ENCODE peak calls at places on chromosomes 11 and 22, in five cellular contexts. I is mesendoderm, F is neuronal stem cell, S is H1, Q is IMR-90. G is an unnamed sample.

GRCh38 chr11:44417756-44418437 is 108.0 kb upstream of the ALX4 start:
- DNase-seq in I (no peak), F (no peak), S (no peak), Q (no peak), G (no peak)

GRCh38 chr11:111775024-111775710 is 9.0 kb upstream of the PPP2R1B start:
- DNase-seq in I (no peak), F (no peak), S (no peak), Q (peak), G (no peak)

GRCh38 chr11:130070829-130071205 is 1.1 kb downstream of the APLP2 start:
- DNase-seq in I (peak), F (no peak), S (no peak), Q (peak), G (peak)

GRCh38 chr11:125871391-125872137 is 15.9 kb upstream of the HYLS1 start:
- DNase-seq in I (peak), F (no peak), S (peak), Q (peak), G (peak)

GRCh38 chr11:86275493-86276370 is 26.3 kb upstream of the HIKESHI start:
- DNase-seq in I (no peak), F (no peak), S (no peak), Q (no peak), G (no peak)

GRCh38 chr11:9759519-9760179 is 95.8 kb downstream of the SWAP70 start:
- DNase-seq in I (no peak), F (no peak), S (no peak), Q (peak), G (peak)

GRCh38 chr11:33375688-33376311 is 118.6 kb downstream of the HIPK3 start:
- DNase-seq in I (peak), F (peak), S (peak), Q (peak), G (peak)

GRCh38 chr11:57647960-57648776 is 1.5 kb downstream of the YPEL4 start:
- DNase-seq in I (peak), F (no peak), S (peak), Q (no peak), G (peak)

GRCh38 chr11:12329797-12330196 is 47.6 kb upstream of the PARVA start:
- DNase-seq in I (no peak), F (no peak), S (no peak), Q (no peak), G (no peak)

GRCh38 chr11:60315866-60316265 is 11.2 kb upstream of the MS4A6E start:
- DNase-seq in I (no peak), F (peak), S (no peak), Q (no peak), G (no peak)

GRCh38 chr11:16863382-16863781 is 124.9 kb downstream of the C11orf58 start:
- DNase-seq in I (no peak), F (no peak), S (no peak), Q (no peak), G (no peak)

GRCh38 chr11:46238078-46238966 is 39.1 kb upstream of the CREB3L1 start:
- DNase-seq in I (peak), F (peak), S (peak), Q (peak), G (peak)

GRCh38 chr11:42849362-42849761 is 462.4 kb upstream of the API5 start:
- DNase-seq in I (no peak), F (no peak), S (no peak), Q (no peak), G (no peak)

GRCh38 chr22:50293441-50294318 is 13.8 kb downstream of the PLXNB2 start:
- DNase-seq in I (peak), F (peak), S (peak), Q (peak), G (peak)

GRCh38 chr11:63573881-63574855 is 11.0 kb upstream of the PLAAT2 start:
- DNase-seq in I (peak), F (no peak), S (no peak), Q (peak), G (peak)

GRCh38 chr11:33778682-33779081 is 4.4 kb upstream of the FBXO3 start:
- DNase-seq in I (peak), F (no peak), S (no peak), Q (peak), G (peak)

GRCh38 chr22:20405931-20406685 is 12.2 kb downstream of the ZNF74 start:
- DNase-seq in I (no peak), F (no peak), S (no peak), Q (no peak), G (no peak)

GRCh38 chr11:62554377-62554776 is 7.8 kb upstream of the AHNAK start:
- DNase-seq in I (peak), F (no peak), S (no peak), Q (no peak), G (no peak)

GRCh38 chr11:62694455-62695167 is 5.3 kb upstream of the LRRN4CL start:
- DNase-seq in I (peak), F (peak), S (peak), Q (peak), G (peak)

GRCh38 chr11:11558352-11558751 is 63.5 kb downstream of the GALNT18 start:
- DNase-seq in I (no peak), F (no peak), S (no peak), Q (no peak), G (no peak)

GRCh38 chr11:122900803-122901202 is 18.2 kb downstream of the JHY start:
- DNase-seq in I (no peak), F (no peak), S (no peak), Q (peak), G (no peak)

GRCh38 chr22:41009222-41009948 is 58.2 kb downstream of the RBX1 start:
- DNase-seq in I (no peak), F (no peak), S (no peak), Q (peak), G (no peak)
- H3K18ac ChIP-seq in I (no peak), F (peak), S (no peak), Q (no peak), G (no peak)

GRCh38 chr22:37912171-37912570 is 6.1 kb downstream of the MICALL1 start:
- DNase-seq in I (no peak), F (no peak), S (no peak), Q (no peak), G (no peak)
- H3K4me3 ChIP-seq in I (no peak), F (no peak), S (no peak), Q (no peak), G (peak)

GRCh38 chr22:35046744-35047462 is 19.1 kb upstream of the ISX start:
- DNase-seq in I (no peak), F (no peak), S (no peak), Q (no peak), G (no peak)
- H2BK15ac ChIP-seq in I (no peak), F (no peak), S (no peak), Q (no peak), G (no peak)

DNA sequence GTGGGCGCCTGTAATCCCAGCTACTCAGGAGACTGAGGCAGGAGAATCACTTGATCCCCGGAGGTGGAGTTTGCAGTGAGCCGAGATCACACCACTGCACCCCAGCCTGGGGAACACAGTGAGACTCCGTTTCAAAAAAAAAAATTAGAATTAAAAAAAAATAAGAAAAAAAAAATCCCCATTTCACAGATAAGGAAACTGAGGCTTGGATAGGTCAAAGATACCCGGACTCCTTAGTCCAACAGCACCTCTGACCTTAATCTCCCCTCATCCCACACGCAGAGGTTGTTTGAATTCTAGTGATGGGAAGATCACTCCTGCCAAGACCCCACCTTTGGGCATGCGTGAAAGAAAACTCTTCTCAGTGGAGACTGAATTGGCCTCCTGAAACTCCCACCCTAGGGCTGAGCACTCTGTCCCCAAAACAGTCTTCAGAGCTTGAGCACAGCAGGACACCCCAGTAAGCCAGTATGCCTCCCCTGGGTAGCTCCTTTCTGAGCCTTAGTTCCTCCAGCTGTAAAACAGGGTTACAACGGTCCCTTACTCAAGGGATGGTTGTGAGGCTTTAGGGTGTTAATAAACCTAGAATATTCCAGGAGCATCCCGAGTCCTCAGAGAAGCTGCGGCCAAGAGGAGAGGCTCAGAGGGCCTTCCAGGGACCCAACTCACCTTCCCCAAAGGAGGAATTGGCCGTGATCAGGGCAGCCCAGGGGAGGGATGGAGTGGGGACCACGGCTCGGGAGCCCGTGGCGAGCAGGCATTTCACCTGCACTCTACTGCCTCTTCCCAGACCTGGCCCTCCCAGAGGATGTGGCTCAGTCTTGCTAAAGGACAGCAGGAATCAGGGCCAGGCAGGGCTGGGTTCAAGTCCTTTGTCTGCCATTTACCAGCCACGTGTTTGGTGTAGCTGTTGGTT is 73.3 kb downstream of the NFAM1 start:
- DNase-seq in I (no peak), F (no peak), S (no peak), Q (no peak), G (no peak)
- H3K18ac ChIP-seq in I (no peak), F (no peak), S (no peak), Q (no peak), G (no peak)

DNA sequence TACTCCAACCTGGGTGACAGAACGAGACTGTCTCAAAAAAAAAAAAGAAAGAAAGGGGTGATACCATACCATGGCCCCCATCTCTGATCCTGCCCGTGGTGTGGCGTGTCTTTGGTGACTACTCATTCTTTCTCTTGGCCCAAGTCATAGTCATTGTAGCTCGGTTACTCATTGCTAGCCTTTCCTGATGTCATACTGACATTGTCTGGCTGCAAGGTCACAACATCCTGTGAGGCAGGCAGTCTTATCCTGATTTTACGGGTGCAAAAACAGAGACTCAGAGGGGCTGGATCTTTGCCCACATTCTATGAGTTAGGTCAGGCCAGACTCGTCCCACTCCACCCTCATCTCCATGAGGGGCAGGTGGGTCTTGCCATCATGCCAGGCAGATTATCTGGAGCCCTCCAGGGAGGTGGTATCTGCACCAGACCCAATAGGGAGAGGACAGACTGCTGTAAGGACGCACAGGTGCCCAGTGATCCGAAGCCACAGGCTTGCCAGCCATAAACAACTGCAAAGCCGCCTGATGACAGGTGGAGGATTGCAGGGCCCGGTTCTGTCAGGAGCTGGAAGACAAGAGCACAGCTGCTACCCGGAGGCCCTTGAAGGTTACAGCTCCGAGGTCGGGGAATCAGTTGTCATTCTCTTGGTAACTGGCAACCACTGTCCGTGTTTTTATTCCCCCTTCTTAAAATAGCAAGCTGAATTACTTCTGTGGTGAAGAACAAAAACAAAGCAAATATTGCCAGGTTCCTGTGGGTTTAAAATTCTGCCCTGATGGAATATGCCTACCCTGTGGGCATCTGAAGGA is 13.8 kb downstream of the TOM1 start:
- DNase-seq in I (no peak), F (no peak), S (no peak), Q (peak), G (peak)
- H3K4me3 ChIP-seq in I (no peak), F (no peak), S (no peak), Q (no peak), G (no peak)

GRCh38 chr11:118212781-118213565 is 11.8 kb downstream of the JAML start:
- DNase-seq in I (peak), F (no peak), S (no peak), Q (no peak), G (no peak)
- H2BK15ac ChIP-seq in I (no peak), F (no peak), S (no peak), Q (no peak), G (no peak)

GRCh38 chr11:95322546-95322945 is 91.5 kb upstream of the SESN3 start:
- DNase-seq in I (no peak), F (no peak), S (no peak), Q (peak), G (no peak)
- H3K18ac ChIP-seq in I (no peak), F (no peak), S (no peak), Q (no peak), G (no peak)

DNA sequence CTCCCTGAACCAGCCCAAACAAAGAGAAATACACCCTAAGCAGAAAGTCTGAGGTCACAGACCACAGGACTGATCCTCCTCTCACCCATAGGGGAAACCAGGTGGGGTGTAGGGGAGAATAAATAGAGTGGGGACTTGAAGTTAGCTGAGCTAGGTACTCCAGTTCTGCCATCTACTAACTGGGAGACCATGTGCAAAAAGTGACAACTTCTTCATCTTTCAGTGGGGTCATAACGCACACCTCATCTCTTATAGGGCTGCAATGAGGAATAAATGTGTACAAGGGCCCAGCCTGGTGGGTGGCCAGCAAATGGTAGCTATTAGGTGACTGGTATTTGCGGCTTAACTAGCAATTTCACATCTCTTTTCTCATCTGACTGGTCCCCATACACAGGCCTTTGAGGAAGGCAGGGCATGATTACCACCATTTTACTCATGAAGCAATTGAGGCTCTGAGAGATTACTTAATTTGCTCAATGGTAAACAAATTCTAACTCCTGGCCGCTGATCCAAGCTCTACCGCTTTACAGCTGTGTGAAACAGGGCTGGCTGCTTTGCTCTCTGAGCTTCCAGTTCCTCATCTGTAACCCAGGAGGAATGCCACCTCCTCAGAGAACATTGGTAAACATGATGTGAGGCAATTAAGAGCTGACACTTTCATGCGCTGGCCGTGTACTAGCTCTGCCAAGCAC is 16.6 kb downstream of the TBC1D10A start:
- DNase-seq in I (no peak), F (no peak), S (no peak), Q (peak), G (peak)
- H3K4me3 ChIP-seq in I (no peak), F (no peak), S (no peak), Q (no peak), G (peak)

DNA sequence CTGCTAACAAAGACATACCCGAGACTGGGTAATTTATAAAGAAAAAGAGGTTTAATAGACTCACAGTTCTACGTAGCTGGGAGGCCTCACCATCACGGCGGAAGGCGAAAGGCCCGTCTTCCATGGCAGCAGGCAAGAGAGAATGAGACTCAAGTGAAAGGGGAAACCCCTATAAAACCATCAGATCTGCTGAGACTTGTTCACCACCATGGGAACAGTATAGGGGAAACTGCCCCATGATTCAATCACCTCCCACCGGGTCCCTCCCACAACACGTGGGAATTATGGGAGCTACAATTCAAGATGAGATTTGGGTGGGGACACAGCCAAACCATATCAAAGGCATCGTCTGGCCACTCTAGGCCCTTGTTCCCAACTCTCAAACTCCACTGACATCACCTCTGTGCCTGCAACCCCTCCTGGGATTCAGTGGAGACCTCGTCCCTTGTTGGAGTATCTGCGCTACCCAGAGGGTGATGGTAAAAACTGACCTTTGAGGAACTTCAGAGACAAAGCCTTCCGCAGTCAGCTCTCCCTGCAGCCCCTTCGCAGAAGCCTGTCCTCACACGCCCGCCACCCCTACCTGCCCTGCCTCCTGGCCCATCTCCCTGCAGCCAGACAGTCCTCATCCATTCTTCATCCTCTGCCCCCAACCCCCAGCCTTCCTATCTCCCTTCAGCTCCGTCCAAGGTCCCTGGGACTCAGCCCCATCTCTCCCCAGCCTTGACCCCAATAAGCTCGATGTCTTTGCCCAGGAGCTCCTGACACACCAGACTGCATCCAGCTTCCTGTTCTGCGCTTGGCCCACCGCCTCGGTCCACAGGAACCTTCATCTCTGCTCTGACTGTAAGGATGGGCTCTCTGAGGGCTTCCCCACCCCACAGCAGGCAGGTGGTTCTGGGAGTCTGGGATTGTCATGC is 15.8 kb downstream of the CCND1 start:
- DNase-seq in I (no peak), F (no peak), S (peak), Q (peak), G (no peak)
- H2BK15ac ChIP-seq in I (no peak), F (peak), S (peak), Q (no peak), G (no peak)

GRCh38 chr11:289145-289705 is 299 bp downstream of the PGGHG start:
- DNase-seq in I (no peak), F (no peak), S (peak), Q (no peak), G (no peak)

GRCh38 chr11:290621-291231 is 1.8 kb downstream of the PGGHG start:
- DNase-seq in I (no peak), F (no peak), S (no peak), Q (no peak), G (no peak)

GRCh38 chr11:287821-288327 is 1.1 kb upstream of the PGGHG start:
- DNase-seq in I (no peak), F (no peak), S (peak), Q (no peak), G (no peak)

GRCh38 chr11:289706-290620 is 1.0 kb downstream of the PGGHG start:
- DNase-seq in I (no peak), F (no peak), S (no peak), Q (no peak), G (no peak)

GRCh38 chr11:288328-289144 is at the start of gene PGGHG:
- DNase-seq in I (no peak), F (no peak), S (peak), Q (no peak), G (peak)
- H3K18ac ChIP-seq in I (peak), F (peak), S (peak), Q (no peak), G (peak)

G was measured in mesenchymal stem cell.